ENCODE peak calls at places on chromosomes 5 and 9, in six cellular contexts. Z, R, O, Y, M and J are unnamed samples.

GRCh38 chr5:177472460-177473441 is 683 bp downstream of the DBN1 start:
- DNase-seq in R (no peak), Y (peak; percentile 66), M (peak; percentile 96), O (no peak), Z (no peak), J (no peak)

GRCh38 chr5:163890211-163890610 is 384.8 kb downstream of the MAT2B start:
- DNase-seq in O (no peak), Y (no peak), R (no peak), M (no peak), Z (no peak), J (peak; percentile 4)

GRCh38 chr5:151047814-151048425 is 27.5 kb downstream of the GPX3 start:
- DNase-seq in M (no peak), Z (peak; percentile 41), O (no peak), R (no peak), Y (no peak), J (peak; percentile 29)

GRCh38 chr9:75950983-75951382 is 60.5 kb downstream of the PCSK5 start:
- DNase-seq in O (no peak), Y (no peak), R (no peak), M (no peak), Z (peak; percentile 21), J (no peak)

GRCh38 chr9:90802534-90802933 is 915 bp downstream of the SYK start:
- DNase-seq in O (no peak), Y (no peak), M (no peak), Z (no peak), R (no peak), J (no peak)

GRCh38 chr9:125674981-125675973 is 31.7 kb downstream of the MAPKAP1 start:
- DNase-seq in Y (no peak), R (no peak), Z (peak; percentile 89), O (no peak), M (peak; percentile 79), J (peak; percentile 72)

GRCh38 chr9:108108290-108108689 is 618.7 kb upstream of the KLF4 start:
- DNase-seq in O (no peak), Y (no peak), R (no peak), Z (no peak), M (no peak), J (no peak)

GRCh38 chr5:172637740-172638139 is 3.3 kb upstream of the NEURL1B start:
- DNase-seq in Y (no peak), R (no peak), O (no peak), M (no peak), Z (no peak), J (no peak)

GRCh38 chr5:159331099-159331973 is 1.0 kb upstream of the IL12B start:
- DNase-seq in O (peak; percentile 31), M (peak; percentile 85), Z (peak; percentile 43), R (peak; percentile 66), Y (peak; percentile 57), J (peak; percentile 45)

GRCh38 chr5:107476783-107477182 is 194.0 kb downstream of the EFNA5 start:
- DNase-seq in R (no peak), Y (no peak), M (no peak), Z (peak; percentile 80), O (no peak), J (no peak)

GRCh38 chr5:56862909-56863308 is 46.5 kb upstream of the SETD9 start:
- DNase-seq in M (no peak), R (no peak), O (no peak), Y (no peak), Z (no peak), J (no peak)

GRCh38 chr5:172837640-172838039 is 3.6 kb downstream of the ERGIC1 start:
- DNase-seq in M (no peak), R (no peak), O (peak; percentile 85), Z (no peak), Y (peak; percentile 95), J (no peak)

GRCh38 chr5:10145922-10146321 is 103.8 kb downstream of the ATPSCKMT start:
- DNase-seq in M (peak; percentile 21), R (no peak), Y (no peak), O (no peak), Z (peak; percentile 65), J (peak; percentile 56)

GRCh38 chr9:92949266-92949982 is 2.1 kb downstream of the FGD3 start:
- DNase-seq in Z (no peak), Y (no peak), M (no peak), O (no peak), R (no peak), J (no peak)

GRCh38 chr5:69454460-69455249 is 37.9 kb upstream of the OCLN start:
- DNase-seq in M (no peak), Y (no peak), O (no peak), R (no peak), Z (no peak), J (no peak)

GRCh38 chr5:97183100-97183929 is at the start of gene RIOK2:
- DNase-seq in Y (peak; percentile 94), M (peak; percentile 90), R (peak; percentile 87), O (peak; percentile 97), Z (peak; percentile 97), J (peak; percentile 94)

GRCh38 chr5:116675628-116675910 is 100.9 kb upstream of the SEMA6A start:
- DNase-seq in M (no peak), Z (no peak), R (no peak), O (no peak), Y (no peak), J (no peak)

GRCh38 chr9:27590636-27591035 is 17.4 kb upstream of the C9orf72 start:
- DNase-seq in M (no peak), O (no peak), R (no peak), Z (peak; percentile 12), Y (no peak), J (peak; percentile 34)

GRCh38 chr5:10460252-10460906 is 18.7 kb downstream of the ROPN1L start:
- DNase-seq in Y (peak; percentile 75), M (peak; percentile 87), Z (no peak), R (no peak), O (no peak), J (no peak)

GRCh38 chr9:98127226-98127625 is 8.2 kb upstream of the TRIM14 start:
- DNase-seq in Z (no peak), R (no peak), O (no peak), Y (no peak), M (no peak), J (no peak)

GRCh38 chr9:6640268-6641072 is 5.1 kb downstream of the GLDC start:
- DNase-seq in R (no peak), Z (no peak), O (no peak), Y (no peak), M (no peak), J (no peak)

GRCh38 chr5:66515209-66515608 is 81.0 kb upstream of the MAST4 start:
- DNase-seq in O (no peak), R (no peak), Y (no peak), M (no peak), Z (no peak), J (no peak)

GRCh38 chr5:98770158-98770910 is 3.1 kb upstream of the RGMB start:
- DNase-seq in O (peak; percentile 33), R (peak; percentile 68), Y (peak; percentile 44), M (peak; percentile 78), Z (peak; percentile 79), J (peak; percentile 69)

GRCh38 chr9:116859763-116860162 is 172.7 kb downstream of the TRIM32 start:
- DNase-seq in R (no peak), O (no peak), M (no peak), Z (no peak), Y (peak; percentile 31), J (no peak)

DNA sequence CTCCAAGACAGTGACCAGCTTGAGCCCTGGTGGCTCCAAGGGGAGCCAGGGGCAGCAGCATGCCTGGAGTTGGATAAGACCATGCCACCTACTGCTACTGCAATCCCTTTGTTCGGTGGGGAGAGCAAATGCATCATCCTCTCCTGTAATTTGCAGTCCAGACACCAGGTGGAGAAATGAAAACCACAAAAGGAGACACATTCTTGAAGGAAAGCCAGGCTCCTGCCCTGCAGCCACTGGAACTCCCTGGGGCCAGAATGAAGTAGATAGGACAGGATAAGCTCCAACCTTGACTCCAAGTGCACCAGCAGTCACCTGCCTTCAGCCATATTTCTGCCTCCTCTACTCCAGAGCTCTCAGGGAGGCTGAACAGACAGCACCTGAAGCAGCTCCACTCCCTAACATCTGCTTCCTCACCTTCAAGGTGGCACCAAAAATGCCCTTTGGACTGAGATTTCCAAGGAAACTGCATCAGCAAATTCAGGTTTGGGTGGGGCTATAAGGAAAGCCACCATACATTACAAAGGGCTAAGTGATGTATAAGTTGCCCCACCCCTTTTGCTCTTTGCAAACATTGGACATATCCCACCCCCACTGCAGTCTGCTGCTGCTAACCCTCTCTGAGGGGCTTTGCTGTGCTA is 65.0 kb upstream of the IQGAP2 start:
- DNase-seq in Y (peak; percentile 34), Z (peak; percentile 35), R (peak; percentile 35), O (peak; percentile 47), M (no peak), J (peak; percentile 35)
- TF ChIP-seq CTCF in Y (peak; percentile 51), Z (peak; percentile 10), R (peak; percentile 9), O (peak; percentile 67), M (peak; percentile 26), J (peak; percentile 28)

GRCh38 chr9:128552153-128552743 is at the start of gene SPTAN1:
- DNase-seq in R (peak; percentile 85), M (peak; percentile 98), Y (peak; percentile 90), O (peak; percentile 88), Z (peak; percentile 90), J (peak; percentile 89)

GRCh38 chr9:128552744-128553221 is 396 bp downstream of the SPTAN1 start:
- DNase-seq in Y (no peak), M (peak; percentile 86), R (no peak), O (peak; percentile 47), Z (peak; percentile 26), J (no peak)

GRCh38 chr9:128550226-128550625 is 2.2 kb upstream of the SPTAN1 start:
- DNase-seq in Z (no peak), O (no peak), M (no peak), R (no peak), Y (no peak), J (no peak)

GRCh38 chr9:128551652-128552152 is 685 bp upstream of the SPTAN1 start:
- DNase-seq in M (peak; percentile 58), R (no peak), O (no peak), Y (no peak), Z (no peak), J (no peak)

GRCh38 chr9:128550770-128551651 is 1.4 kb upstream of the SPTAN1 start:
- DNase-seq in O (no peak), M (peak; percentile 26), R (no peak), Z (peak; percentile 63), Y (no peak), J (peak; percentile 41)
- H3K4me3 ChIP-seq in O (peak overlapping the region; percentile 67), M (peak overlapping the region; percentile 93), R (peak overlapping the region; percentile 98), Z (peak overlapping the region; percentile 61), Y (no peak overlapping the region), J (peak overlapping the region; percentile 54)

GRCh38 chr9:114271556-114272510 is 51.1 kb upstream of the ORM1 start:
- DNase-seq in R (peak; percentile 58), M (peak; percentile 76), Z (peak; percentile 49), O (peak; percentile 53), Y (peak; percentile 59), J (peak; percentile 50)
- TF ChIP-seq CTCF in R (peak; percentile 40), M (peak; percentile 50), Z (peak; percentile 35), O (peak; percentile 57), Y (no peak), J (peak; percentile 35)

GRCh38 chr9:131706608-131706970 is 33.3 kb downstream of the RAPGEF1 start:
- DNase-seq in Z (no peak), M (no peak), R (no peak), Y (no peak), O (no peak), J (no peak)

GRCh38 chr9:131704195-131704983 is 35.5 kb downstream of the RAPGEF1 start:
- DNase-seq in M (no peak), O (no peak), Z (no peak), Y (no peak), R (no peak), J (no peak)

GRCh38 chr9:131702911-131703310 is 37.0 kb downstream of the RAPGEF1 start:
- DNase-seq in R (no peak), O (no peak), M (no peak), Y (no peak), Z (no peak), J (no peak)

GRCh38 chr9:131707050-131707449 is 32.8 kb downstream of the RAPGEF1 start:
- DNase-seq in Y (no peak), M (no peak), R (no peak), Z (no peak), O (no peak), J (no peak)

GRCh38 chr9:131704988-131705387 is 34.9 kb downstream of the RAPGEF1 start:
- DNase-seq in O (no peak), Y (no peak), R (no peak), M (no peak), Z (no peak), J (no peak)
- H3K4me3 ChIP-seq in O (no peak overlapping the region), Y (no peak overlapping the region), R (no peak overlapping the region), M (no peak overlapping the region), Z (no peak overlapping the region), J (no peak overlapping the region)